ENCODE peak calls at places on chromosomes 4 and X, in six cellular contexts. O, L, C, N, V and T are unnamed samples.

GRCh38 chr4:150814873-150815272 is 200.2 kb downstream of the LRBA start:
- DNase-seq in V (no peak), L (no peak), C (no peak), O (no peak), N (no peak), T (no peak)

GRCh38 chr4:77586953-77587383 is 18.7 kb upstream of the CXCL13 start:
- DNase-seq in O (peak), V (no peak), L (no peak), N (no peak), C (no peak), T (no peak)

GRCh38 chr4:161419822-161420221 is 744.0 kb downstream of the FSTL5 start:
- DNase-seq in V (no peak), O (no peak), N (no peak), L (no peak), C (no peak), T (peak)

GRCh38 chr4:141047228-141047884 is 85.9 kb downstream of the RNF150 start:
- DNase-seq in L (no peak), O (peak), N (no peak), V (no peak), C (no peak), T (peak)

GRCh38 chr4:37687666-37688065 is 1.5 kb upstream of the RELL1 start:
- DNase-seq in L (no peak), O (no peak), N (no peak), V (no peak), C (no peak), T (no peak)

GRCh38 chr4:30943356-30943755 is 223.2 kb downstream of the PCDH7 start:
- DNase-seq in N (no peak), C (no peak), L (no peak), O (peak), V (no peak), T (peak)

GRCh38 chr4:178812866-178813265 is 1370.6 kb upstream of the AGA start:
- DNase-seq in O (no peak), V (no peak), N (no peak), C (no peak), L (no peak), T (no peak)

GRCh38 chr4:90226734-90227133 is 99.5 kb downstream of the CCSER1 start:
- DNase-seq in C (no peak), V (no peak), O (peak), N (no peak), L (no peak), T (peak)

GRCh38 chr4:89121711-89122387 is 10.5 kb downstream of the TIGD2 start:
- DNase-seq in N (no peak), L (no peak), O (peak), C (no peak), V (no peak), T (peak)

GRCh38 chr4:112058433-112058832 is 86.8 kb upstream of the FAM241A start:
- DNase-seq in V (no peak), N (peak), C (no peak), O (peak), L (no peak), T (peak)

GRCh38 chr4:89661490-89661889 is 175.5 kb downstream of the SNCA start:
- DNase-seq in N (no peak), C (no peak), O (peak), V (no peak), L (no peak), T (peak)

GRCh38 chrX:112851161-112851779 is 10.6 kb upstream of the AMOT start:
- DNase-seq in O (no peak), V (no peak), N (no peak), L (no peak), C (no peak), T (no peak)

GRCh38 chrX:153611298-153612095 is 12.6 kb upstream of the CCNQ start:
- DNase-seq in O (no peak), C (no peak), N (no peak), V (peak), L (no peak), T (no peak)

GRCh38 chr4:89615056-89615455 is 221.9 kb downstream of the SNCA start:
- DNase-seq in O (no peak), L (no peak), N (no peak), V (no peak), C (no peak), T (no peak)

GRCh38 chr4:74218201-74218600 is 60.3 kb downstream of the MTHFD2L start:
- DNase-seq in V (no peak), O (peak), L (no peak), C (no peak), N (no peak), T (no peak)

GRCh38 chr4:165394275-165394674 is 15.5 kb downstream of the CPE start:
- DNase-seq in C (no peak), O (peak), L (no peak), V (no peak), N (no peak), T (peak)

GRCh38 chrX:54758114-54759055 is 39.7 kb downstream of the ITIH6 start:
- DNase-seq in V (no peak), O (no peak), L (peak), N (no peak), C (no peak), T (no peak)

GRCh38 chr4:84455697-84456096 is 43.4 kb downstream of the NKX6-1 start:
- DNase-seq in C (no peak), V (no peak), L (no peak), N (no peak), O (no peak), T (no peak)

GRCh38 chr4:54276633-54277426 is 47.7 kb downstream of the PDGFRA start:
- DNase-seq in L (no peak), V (no peak), C (no peak), O (no peak), N (no peak), T (no peak)

GRCh38 chrX:134684956-134685355 is 26.7 kb upstream of the PLAC1 start:
- DNase-seq in O (no peak), L (no peak), N (no peak), C (no peak), V (no peak), T (no peak)

GRCh38 chrX:23821847-23822246 is 38.9 kb downstream of the SAT1 start:
- DNase-seq in V (no peak), L (no peak), O (no peak), C (no peak), N (no peak), T (no peak)

GRCh38 chr4:2823671-2824328 is 19.8 kb upstream of the ADD1 start:
- DNase-seq in L (no peak), O (no peak), N (no peak), C (no peak), V (peak), T (no peak)

GRCh38 chr4:183636923-183637322 is 22.1 kb downstream of the RWDD4 start:
- DNase-seq in O (no peak), L (no peak), C (no peak), V (no peak), N (no peak), T (no peak)

GRCh38 chr4:108372678-108373077 is 203.9 kb upstream of the LEF1 start:
- DNase-seq in L (no peak), C (no peak), V (no peak), O (no peak), N (no peak), T (no peak)

GRCh38 chr4:6453688-6453990 is 18.8 kb downstream of the PPP2R2C start:
- DNase-seq in O (no peak), L (no peak), C (no peak), V (no peak), N (no peak), T (no peak)